ENCODE peak calls at places on chromosomes 7 and 10, in six cellular contexts. N is stimulated activated CD8-positive, alpha-beta memory T cell treated with anti-CD3 and anti-CD28 coated beads, Interleukin-4, amount 100 ng/mL, for 24 hours; J is amniotic stem cell; C is NCI-H2081; H is fibroblast of the aortic adventitia; A is hepatic stellate cell. Z is an unnamed sample.

GRCh38 chr7:125814030-125814535 is 884.5 kb upstream of the POT1 start:
- DNase-seq in N (no peak), C (no peak), A (no peak), H (peak), J (no peak), Z (no peak)

GRCh38 chr7:80732635-80733034 is 94.2 kb downstream of the CD36 start:
- DNase-seq in A (no peak), H (no peak), C (no peak), J (no peak), N (no peak), Z (no peak)

GRCh38 chr7:106129291-106129690 is 17.2 kb upstream of the SYPL1 start:
- DNase-seq in N (no peak), J (no peak), H (no peak), A (no peak), C (no peak), Z (no peak)

GRCh38 chr7:109950821-109951601 is 1139.9 kb upstream of the LRRN3 start:
- DNase-seq in H (no peak), N (no peak), C (no peak), A (no peak), J (no peak), Z (no peak)

GRCh38 chr7:73518470-73518869 is 3.6 kb downstream of the BAZ1B start:
- DNase-seq in N (no peak), C (no peak), A (no peak), H (no peak), J (no peak), Z (no peak)

GRCh38 chr7:27641576-27642230 is 21.0 kb downstream of the HIBADH start:
- DNase-seq in C (no peak), H (peak), N (no peak), J (no peak), A (no peak), Z (no peak)

GRCh38 chr7:37128644-37129043 is 320.0 kb downstream of the ELMO1 start:
- DNase-seq in J (no peak), A (no peak), C (peak), N (no peak), H (no peak), Z (no peak)

GRCh38 chr10:11993834-11994468 is 48.7 kb downstream of the UPF2 start:
- DNase-seq in J (no peak), A (no peak), H (no peak), C (no peak), N (no peak), Z (no peak)

GRCh38 chr10:33263453-33263852 is 71.0 kb downstream of the NRP1 start:
- DNase-seq in A (no peak), J (no peak), H (peak), N (no peak), C (no peak), Z (no peak)

GRCh38 chr10:99917963-99918825 is 91.6 kb downstream of the DNMBP start:
- DNase-seq in C (no peak), J (no peak), A (peak), N (no peak), H (peak), Z (no peak)

GRCh38 chr7:128867842-128868623 is 5.4 kb downstream of the ATP6V1F start:
- DNase-seq in A (no peak), J (no peak), H (no peak), N (no peak), C (peak), Z (peak)

GRCh38 chr10:79247373-79248137 is 99.7 kb upstream of the PPIF start:
- DNase-seq in H (no peak), C (no peak), N (no peak), A (no peak), J (no peak), Z (no peak)

GRCh38 chr7:54814401-54814800 is 55.4 kb upstream of the SEC61G start:
- DNase-seq in C (no peak), H (no peak), J (no peak), A (no peak), N (no peak), Z (no peak)

GRCh38 chr10:42953684-42954674 is 122.9 kb upstream of the RET start:
- DNase-seq in N (no peak), H (no peak), J (no peak), A (no peak), C (no peak), Z (no peak)

GRCh38 chr7:85213500-85213899 is 26.6 kb upstream of the SEMA3D start:
- DNase-seq in N (no peak), C (no peak), A (no peak), H (no peak), J (no peak), Z (no peak)

GRCh38 chr7:16067695-16068094 is 353.6 kb downstream of the CRPPA start:
- DNase-seq in N (no peak), J (no peak), C (peak), A (no peak), H (no peak), Z (peak)

GRCh38 chr7:40916811-40917210 is 782.0 kb downstream of the SUGCT start:
- DNase-seq in J (no peak), N (no peak), C (no peak), A (no peak), H (no peak), Z (no peak)

GRCh38 chr10:118002581-118002980 is 44.2 kb downstream of the RAB11FIP2 start:
- DNase-seq in N (no peak), J (no peak), C (no peak), H (peak), A (no peak), Z (no peak)

GRCh38 chr10:1078668-1079067 is 22.5 kb downstream of the WDR37 start:
- DNase-seq in C (no peak), A (no peak), N (no peak), H (no peak), J (no peak), Z (no peak)

GRCh38 chr10:94630017-94630688 is 53.4 kb upstream of the CYP2C18 start:
- DNase-seq in J (no peak), C (peak), N (no peak), H (peak), A (no peak), Z (no peak)

GRCh38 chr10:126935263-126935946 is 30.2 kb downstream of the DOCK1 start:
- DNase-seq in H (no peak), N (no peak), C (peak), A (peak), J (no peak), Z (no peak)

GRCh38 chr10:129936266-129936922 is 27.7 kb downstream of the EBF3 start:
- DNase-seq in N (no peak), C (no peak), H (no peak), J (no peak), A (no peak), Z (no peak)

GRCh38 chr10:119408969-119409371 is 133.5 kb downstream of the RGS10 start:
- DNase-seq in N (no peak), J (no peak), H (no peak), C (no peak), A (no peak), Z (no peak)

GRCh38 chr7:96061844-96062243 is 260.1 kb downstream of the SLC25A13 start:
- DNase-seq in C (no peak), J (no peak), A (no peak), N (no peak), H (peak), Z (peak)

GRCh38 chr7:64884913-64885370 is 18.1 kb upstream of the ZNF273 start:
- DNase-seq in C (no peak), A (peak), N (no peak), H (no peak), J (no peak), Z (no peak)

GRCh38 chr10:110857265-110858158 is 14.2 kb upstream of the PDCD4 start:
- DNase-seq in N (no peak), J (no peak), A (no peak), C (peak), H (peak), Z (peak)

GRCh38 chr7:101913876-101914275 is 96.5 kb downstream of the CUX1 start:
- DNase-seq in C (no peak), A (peak), J (no peak), H (peak), N (no peak), Z (no peak)

GRCh38 chr10:44978570-44979280 is at the start of gene DEPP1:
- DNase-seq in A (peak), C (peak), J (no peak), N (no peak), H (peak), Z (peak)

GRCh38 chr10:111481271-111482073 is 404.6 kb downstream of the ADRA2A start:
- DNase-seq in N (no peak), H (peak), J (no peak), A (no peak), C (no peak), Z (peak)

GRCh38 chr7:99419323-99420021 is 10.7 kb downstream of the BUD31 start:
- DNase-seq in H (no peak), J (no peak), C (no peak), A (no peak), N (no peak), Z (no peak)

GRCh38 chr7:7757576-7757975 is 39.2 kb upstream of the RPA3 start:
- DNase-seq in N (no peak), C (no peak), J (no peak), H (no peak), A (no peak), Z (no peak)

GRCh38 chr10:118911361-118911760 is 118.2 kb upstream of the NANOS1 start:
- DNase-seq in J (no peak), N (no peak), H (peak), A (peak), C (no peak), Z (no peak)

GRCh38 chr10:110562348-110562747 is 5.1 kb upstream of the SMC3 start:
- DNase-seq in N (no peak), C (no peak), A (no peak), H (no peak), J (no peak), Z (no peak)

GRCh38 chr10:3978174-3978573 is 193.2 kb upstream of the KLF6 start:
- DNase-seq in J (no peak), N (no peak), C (no peak), A (no peak), H (peak), Z (no peak)

GRCh38 chr7:23003505-23004246 is 10.3 kb downstream of the HYCC1 start:
- DNase-seq in N (no peak), C (no peak), H (peak), J (no peak), A (no peak), Z (no peak)

GRCh38 chr7:106386958-106387357 is 102.2 kb upstream of the NAMPT start:
- DNase-seq in C (no peak), H (no peak), N (no peak), A (no peak), J (no peak), Z (no peak)

Z was measured in COR-L47.